ENCODE peak calls at places on chromosomes 5 and 9, in seven cellular contexts. X is fibroblast of lung, W is dorsolateral prefrontal cortex, Q is anterior cingulate cortex, K is esophagus squamous epithelium, F is NCI-H2081, Z is stomach. D is an unnamed sample.

GRCh38 chr9:131096490-131097258 is at the start of gene AIF1L:
- DNase-seq in W (no peak), Q (no peak), Z (peak), K (no peak), X (no peak), F (peak), D (no peak)

GRCh38 chr9:118276784-118277183 is 572.6 kb downstream of the TLR4 start:
- DNase-seq in K (no peak), F (no peak), X (no peak), Q (no peak), Z (no peak), W (no peak), D (no peak)

GRCh38 chr9:121900163-121900562 is 192.9 kb downstream of the TTLL11 start:
- DNase-seq in W (no peak), Q (no peak), Z (no peak), F (no peak), K (no peak), X (no peak), D (no peak)

GRCh38 chr9:2346277-2346913 is 275.2 kb upstream of the VLDLR start:
- DNase-seq in F (no peak), K (no peak), W (no peak), Z (no peak), Q (no peak), X (no peak), D (no peak)

GRCh38 chr9:94950733-94951590 is 224.5 kb downstream of the AOPEP start:
- DNase-seq in F (no peak), W (no peak), X (peak), K (no peak), Z (peak), Q (no peak), D (no peak)

GRCh38 chr9:135888766-135889394 is 18.5 kb downstream of the CAMSAP1 start:
- DNase-seq in W (no peak), X (no peak), F (no peak), Q (no peak), K (no peak), Z (peak), D (no peak)

GRCh38 chr9:121233906-121234901 is 32.5 kb upstream of the RAB14 start:
- DNase-seq in W (no peak), K (no peak), Z (no peak), Q (no peak), F (no peak), X (peak), D (no peak)

GRCh38 chr5:39076101-39076756 is 2.0 kb upstream of the RICTOR start:
- DNase-seq in Q (no peak), W (no peak), F (no peak), K (no peak), X (no peak), Z (no peak), D (no peak)

GRCh38 chr9:69078581-69078980 is 43.0 kb downstream of the FXN start:
- DNase-seq in Q (no peak), X (peak), W (no peak), K (no peak), F (no peak), Z (no peak), D (no peak)

GRCh38 chr5:146088098-146088497 is 17.3 kb downstream of the PLAC8L1 start:
- DNase-seq in Q (no peak), X (no peak), K (no peak), F (no peak), Z (no peak), W (no peak), D (no peak)

GRCh38 chr5:96509721-96510383 is 76.8 kb upstream of the PCSK1 start:
- DNase-seq in K (no peak), F (no peak), Z (no peak), X (peak), Q (no peak), W (no peak), D (no peak)

GRCh38 chr5:114449836-114450515 is 88.1 kb downstream of the KCNN2 start:
- DNase-seq in X (peak), W (peak), F (peak), K (no peak), Z (peak), Q (peak), D (no peak)

GRCh38 chr9:136808075-136808780 is 480 bp downstream of the RABL6 start:
- DNase-seq in Q (peak), Z (peak), K (no peak), F (peak), W (no peak), X (no peak), D (peak)

GRCh38 chr5:201672-202071 is 10.4 kb downstream of the LRRC14B start:
- DNase-seq in W (no peak), Q (no peak), K (no peak), X (no peak), Z (no peak), F (no peak), D (no peak)

GRCh38 chr5:643351-643801 is 31.2 kb downstream of the CEP72 start:
- DNase-seq in W (no peak), K (no peak), Z (no peak), X (no peak), Q (no peak), F (peak), D (no peak)

GRCh38 chr9:119009253-119009652 is 360.0 kb downstream of the BRINP1 start:
- DNase-seq in X (no peak), K (no peak), F (no peak), Q (no peak), W (no peak), Z (no peak), D (no peak)

GRCh38 chr5:56910123-56910951 is 941 bp downstream of the SETD9 start:
- DNase-seq in W (peak), Z (peak), Q (peak), F (peak), K (no peak), X (peak), D (peak)

GRCh38 chr9:93907551-93908199 is 47.5 kb downstream of the BARX1 start:
- DNase-seq in K (no peak), Z (no peak), Q (no peak), X (no peak), W (no peak), F (no peak), D (no peak)

GRCh38 chr9:224540-225520 is 10.2 kb downstream of the DOCK8 start:
- DNase-seq in F (no peak), X (no peak), K (no peak), W (no peak), Z (no peak), Q (no peak), D (no peak)

GRCh38 chr5:78927657-78928282 is 57.3 kb downstream of the ARSB start:
- DNase-seq in Z (no peak), Q (no peak), K (no peak), F (no peak), X (no peak), W (no peak), D (no peak)

GRCh38 chr5:83718195-83718825 is 2.3 kb downstream of the HAPLN1 start:
- DNase-seq in K (no peak), Z (peak), X (peak), W (no peak), Q (peak), F (peak), D (no peak)

GRCh38 chr9:110065527-110065926 is 142.4 kb downstream of the C9orf152 start:
- DNase-seq in F (no peak), Q (no peak), W (no peak), Z (no peak), X (peak), K (no peak), D (no peak)

GRCh38 chr5:112154940-112155686 is 264.0 kb downstream of the EPB41L4A start:
- DNase-seq in K (no peak), Q (no peak), W (no peak), Z (no peak), X (no peak), F (no peak), D (no peak)

GRCh38 chr9:115925424-115925823 is 228.2 kb upstream of the PAPPA start:
- DNase-seq in Q (no peak), K (no peak), Z (no peak), W (no peak), F (no peak), X (no peak), D (no peak)

GRCh38 chr5:159100022-159100927 is 559 bp upstream of the EBF1 start:
- DNase-seq in F (peak), W (peak), X (peak), Q (peak), Z (peak), K (peak), D (peak)

D was measured in CD4-positive, CD25-positive, alpha-beta regulatory T cell.